ENCODE peak calls at places on chromosomes 16 and 17, in nine cellular contexts. B is T-helper 17 cell; G is NCI-H1092 treated with DMSO at 0.1 percent for 48 hours; O is head of caudate nucleus; H is mesenchymal stem cell; S is MV-4-11; Y is stimulated activated CD4-positive, alpha-beta T cell treated with anti-CD3 and anti-CD28 coated beads, Interleukin-2, amount 100 ng/mL, for 48 hours; U is erythroblast; V is effector CD4-positive, alpha-beta T cell. Q is an unnamed sample.

GRCh38 chr17:75487351-75488070 is 27.8 kb downstream of the CASKIN2 start:
- DNase-seq in Y (peak), S (peak), O (no peak), B (no peak), G (no peak), V (no peak), H (peak), U (no peak), Q (no peak)

GRCh38 chr17:16938031-16938430 is 33.9 kb downstream of the TNFRSF13B start:
- DNase-seq in Y (no peak), O (no peak), U (no peak), H (no peak), V (no peak), G (no peak), S (no peak), B (no peak), Q (peak)

GRCh38 chr16:88877564-88878289 is 11.3 kb upstream of the PABPN1L start:
- DNase-seq in H (no peak), B (no peak), Y (no peak), U (no peak), V (no peak), S (no peak), O (no peak), G (no peak), Q (no peak)

GRCh38 chr17:60944751-60945150 is 267.1 kb downstream of the BCAS3 start:
- DNase-seq in S (no peak), O (no peak), H (no peak), U (no peak), Y (no peak), B (no peak), V (no peak), G (no peak), Q (no peak)

GRCh38 chr17:19546289-19547065 is 12.8 kb downstream of the SLC47A1 start:
- DNase-seq in B (no peak), S (peak), G (no peak), U (no peak), H (no peak), Y (no peak), O (peak), V (no peak), Q (peak)

GRCh38 chr17:47914296-47914948 is 18.4 kb downstream of the SP2 start:
- DNase-seq in Y (no peak), B (no peak), V (no peak), S (no peak), G (no peak), U (no peak), H (no peak), O (no peak), Q (no peak)

GRCh38 chr17:72774251-72774650 is 318.2 kb downstream of the SLC39A11 start:
- DNase-seq in G (no peak), O (no peak), Y (no peak), H (no peak), V (no peak), S (no peak), B (no peak), U (no peak), Q (no peak)

GRCh38 chr17:83103200-83103937 is 24.0 kb downstream of the METRNL start:
- DNase-seq in B (no peak), V (no peak), Y (no peak), U (peak), S (no peak), O (no peak), H (no peak), G (no peak), Q (peak)

GRCh38 chr16:72847187-72848044 is 200.5 kb downstream of the ZFHX3 start:
- DNase-seq in G (peak), H (peak), U (peak), S (peak), B (no peak), V (no peak), Y (no peak), O (peak), Q (peak)

GRCh38 chr16:51697454-51697853 is 546.4 kb upstream of the SALL1 start:
- DNase-seq in H (no peak), B (no peak), G (no peak), Y (no peak), U (no peak), O (no peak), S (no peak), V (no peak), Q (no peak)